ENCODE peak calls at places on chromosome 18, in seven cellular contexts. Y is KBM-7, O is frontal cortex, X is EL, C is endothelial cell, V is aorta, Z is NCI-H1417. T is an unnamed sample.

GRCh38 chr18:77061946-77062517 is 70.6 kb downstream of the MBP start:
- DNase-seq in C (no peak), X (no peak), Y (peak), O (no peak), Z (no peak), V (peak), T (no peak)

GRCh38 chr18:26089247-26090129 is 925 bp downstream of the SS18 start:
- DNase-seq in O (peak), C (no peak), X (peak), Y (no peak), V (no peak), Z (no peak), T (peak)

GRCh38 chr18:56992777-56993176 is 154.1 kb upstream of the BOD1L2 start:
- DNase-seq in O (no peak), Y (no peak), V (no peak), Z (no peak), X (peak), C (no peak), T (peak)

GRCh38 chr18:23998811-23999210 is 15.7 kb upstream of the TTC39C start:
- DNase-seq in Z (peak), O (no peak), X (no peak), V (no peak), Y (no peak), C (no peak), T (peak)

GRCh38 chr18:74342416-74343043 is 26.9 kb downstream of the C18orf63 start:
- DNase-seq in Z (peak), O (no peak), V (no peak), Y (peak), X (peak), C (peak), T (peak)

GRCh38 chr18:76005632-76006031 is 489.4 kb downstream of the ZNF516 start:
- DNase-seq in X (no peak), O (no peak), Y (no peak), Z (peak), C (no peak), V (no peak), T (no peak)

GRCh38 chr18:27954226-27954625 is 222.7 kb downstream of the CDH2 start:
- DNase-seq in C (no peak), Z (no peak), Y (no peak), O (no peak), V (no peak), X (peak), T (peak)

GRCh38 chr18:75264195-75264594 is 53.6 kb downstream of the TSHZ1 start:
- DNase-seq in O (no peak), C (no peak), Y (no peak), X (no peak), V (no peak), Z (no peak), T (no peak)

GRCh38 chr18:8854962-8855361 is 149.6 kb downstream of the MTCL1 start:
- DNase-seq in Z (no peak), O (no peak), V (no peak), X (no peak), C (no peak), Y (no peak), T (no peak)

GRCh38 chr18:8620845-8621244 is 11.6 kb downstream of the RAB12 start:
- DNase-seq in O (no peak), V (no peak), C (no peak), Y (no peak), X (no peak), Z (no peak), T (no peak)

GRCh38 chr18:26656944-26657536 is 108.7 kb upstream of the KCTD1 start:
- DNase-seq in O (peak), C (peak), X (peak), V (peak), Y (peak), Z (peak), T (peak)

GRCh38 chr18:49899647-49900330 is 86.5 kb upstream of the ACAA2 start:
- DNase-seq in Z (peak), Y (no peak), X (no peak), C (peak), V (no peak), O (no peak), T (peak)

GRCh38 chr18:22848618-22849017 is 84.5 kb upstream of the RBBP8 start:
- DNase-seq in Y (no peak), C (no peak), X (peak), V (no peak), O (no peak), Z (no peak), T (peak)

GRCh38 chr18:23169683-23170082 is 34.4 kb downstream of the CABLES1 start:
- DNase-seq in C (no peak), O (no peak), V (no peak), Y (no peak), Z (no peak), X (no peak), T (no peak)

GRCh38 chr18:79988925-79989361 is 580 bp upstream of the TXNL4A start:
- DNase-seq in X (peak), Y (peak), V (no peak), Z (no peak), O (no peak), C (no peak), T (peak)

GRCh38 chr18:34821669-34822210 is 111.6 kb downstream of the DTNA start:
- DNase-seq in Y (no peak), V (no peak), X (peak), C (no peak), O (no peak), Z (no peak), T (peak)

GRCh38 chr18:37450434-37451133 is 115.0 kb downstream of the CELF4 start:
- DNase-seq in V (no peak), Z (peak), Y (no peak), C (peak), X (peak), O (no peak), T (peak)

GRCh38 chr18:39274535-39274934 is 1708.9 kb upstream of the CELF4 start:
- DNase-seq in V (no peak), Y (no peak), Z (no peak), O (no peak), C (no peak), X (peak), T (no peak)

GRCh38 chr18:49520661-49521145 is 33.7 kb upstream of the C18orf32 start:
- DNase-seq in C (no peak), O (no peak), Z (peak), V (no peak), X (peak), Y (no peak), T (peak)

GRCh38 chr18:46338761-46339160 is 234.6 kb downstream of the HAUS1 start:
- DNase-seq in O (no peak), X (no peak), C (no peak), V (no peak), Y (no peak), Z (no peak), T (no peak)

GRCh38 chr18:48203288-48203945 is 205.8 kb downstream of the ZBTB7C start:
- DNase-seq in O (no peak), Y (no peak), V (no peak), X (no peak), Z (no peak), C (no peak), T (no peak)

GRCh38 chr18:63439334-63439733 is 17.1 kb upstream of the VPS4B start:
- DNase-seq in Y (peak), C (peak), V (no peak), O (peak), X (peak), Z (peak), T (peak)

GRCh38 chr18:24601624-24602023 is 141.2 kb downstream of the HRH4 start:
- DNase-seq in X (no peak), Z (no peak), Y (no peak), O (no peak), V (no peak), C (no peak), T (peak)

GRCh38 chr18:10739152-10739551 is 213.3 kb downstream of the NAPG start:
- DNase-seq in Y (no peak), Z (no peak), V (no peak), C (no peak), O (no peak), X (no peak), T (peak)

T was measured in M059J.